ENCODE peak calls at places on chromosomes 2 and 18, in eight cellular contexts. L is mammary epithelial cell, S is OCI-LY7, J is ascending aorta, B is fibroblast of lung, C is HL-60, N is IMR-90, G is BJ. W is an unnamed sample.
A peak's percentile ranks its signal among the peaks of the same experiment; 100 is the strongest.

GRCh38 chr2:1715184-1716012 is 28.9 kb downstream of the PXDN start:
- DNase-seq in B (no peak), S (no peak), C (no peak), G (no peak), N (no peak), L (no peak), J (no peak), W (no peak)

GRCh38 chr2:200756618-200757321 is 54.9 kb upstream of the BZW1 start:
- DNase-seq in J (no peak), C (no peak), B (peak; percentile 90), G (peak; percentile 63), N (peak; percentile 91), L (peak; percentile 93), S (no peak), W (peak; percentile 71)

GRCh38 chr2:234081970-234082822 is 31.7 kb downstream of the SPP2 start:
- DNase-seq in S (no peak), G (no peak), L (peak; percentile 32), C (no peak), J (no peak), N (no peak), B (no peak), W (no peak)

GRCh38 chr18:7927119-7927518 is 360.0 kb downstream of the PTPRM start:
- DNase-seq in L (no peak), J (no peak), N (peak; percentile 45), G (no peak), B (peak; percentile 58), C (no peak), S (no peak), W (no peak)

GRCh38 chr2:138997849-138998517 is 217.8 kb upstream of the NXPH2 start:
- DNase-seq in G (no peak), S (no peak), B (peak; percentile 68), N (no peak), J (no peak), L (peak; percentile 73), C (no peak), W (peak; percentile 38)

GRCh38 chr2:7860693-7861092 is 821.2 kb upstream of the ID2 start:
- DNase-seq in S (peak; percentile 17), B (peak; percentile 36), G (no peak), C (no peak), L (peak; percentile 67), J (no peak), N (peak; percentile 41), W (no peak)

GRCh38 chr2:43207553-43208300 is 18.7 kb downstream of the ZFP36L2 start:
- DNase-seq in S (no peak), G (no peak), C (no peak), N (no peak), J (no peak), B (no peak), L (peak; percentile 56), W (no peak)

GRCh38 chr2:212638694-212639093 is 100.1 kb upstream of the ERBB4 start:
- DNase-seq in L (no peak), B (no peak), C (no peak), J (no peak), G (no peak), N (no peak), S (no peak), W (no peak)

GRCh38 chr2:201574754-201575153 is 68.5 kb downstream of the TMEM237 start:
- DNase-seq in L (no peak), J (no peak), G (no peak), C (no peak), S (no peak), B (no peak), N (no peak), W (no peak)

GRCh38 chr18:42131044-42131939 is 176.3 kb downstream of the PIK3C3 start:
- DNase-seq in J (no peak), C (no peak), L (no peak), S (no peak), B (no peak), G (no peak), N (no peak), W (no peak)

GRCh38 chr2:30666307-30666874 is 140.9 kb downstream of the CAPN13 start:
- DNase-seq in S (peak; percentile 82), L (peak; percentile 94), B (peak; percentile 98), N (peak; percentile 99), C (peak; percentile 56), G (peak; percentile 94), J (no peak), W (peak; percentile 93)

GRCh38 chr2:118255301-118255700 is 167.0 kb downstream of the INSIG2 start:
- DNase-seq in C (no peak), L (no peak), J (no peak), B (no peak), S (no peak), N (no peak), G (no peak), W (no peak)

GRCh38 chr2:215863687-215864086 is 149.7 kb downstream of the MREG start:
- DNase-seq in J (no peak), C (no peak), N (no peak), S (no peak), L (no peak), G (no peak), B (no peak), W (no peak)

GRCh38 chr2:195150819-195151218 is 506.2 kb upstream of the SLC39A10 start:
- DNase-seq in L (no peak), C (no peak), N (no peak), G (no peak), J (no peak), B (no peak), S (no peak), W (no peak)

GRCh38 chr18:62717059-62717849 is 1.9 kb downstream of the PHLPP1 start:
- DNase-seq in N (peak; percentile 71), C (peak; percentile 65), B (peak; percentile 73), G (no peak), L (peak; percentile 89), J (no peak), S (peak; percentile 39), W (peak; percentile 36)

GRCh38 chr2:109677815-109678580 is 63.8 kb downstream of the SOWAHC start:
- DNase-seq in L (no peak), N (no peak), J (no peak), B (no peak), C (no peak), G (no peak), S (no peak), W (no peak)

GRCh38 chr2:5981241-5982055 is 289.3 kb downstream of the SOX11 start:
- DNase-seq in G (no peak), J (no peak), L (no peak), N (peak; percentile 12), S (peak; percentile 27), B (peak; percentile 71), C (no peak), W (no peak)

GRCh38 chr2:232504438-232504837 is 15.8 kb upstream of the PRSS56 start:
- DNase-seq in J (no peak), S (no peak), G (no peak), B (no peak), C (no peak), N (no peak), L (no peak), W (no peak)

GRCh38 chr18:44818668-44819403 is 138.1 kb downstream of the SETBP1 start:
- DNase-seq in S (no peak), G (no peak), C (no peak), L (no peak), N (no peak), J (no peak), B (no peak), W (no peak)

GRCh38 chr2:122471779-122472178 is 716.3 kb downstream of the TSN start:
- DNase-seq in J (no peak), N (no peak), S (no peak), C (no peak), L (no peak), G (no peak), B (no peak), W (no peak)

GRCh38 chr2:33020883-33021282 is 74.1 kb downstream of the LTBP1 start:
- DNase-seq in S (no peak), L (no peak), N (no peak), G (no peak), C (no peak), B (no peak), J (no peak), W (no peak)

GRCh38 chr2:216742411-216742810 is 47.1 kb upstream of the IGFBP5 start:
- DNase-seq in N (no peak), S (no peak), G (no peak), J (no peak), L (no peak), C (no peak), B (no peak), W (peak; percentile 35)

GRCh38 chr2:25294573-25295462 is 46.9 kb downstream of the DNMT3A start:
- DNase-seq in B (peak; percentile 52), N (peak; percentile 24), G (no peak), S (peak; percentile 88), L (peak; percentile 27), J (peak; percentile 71), C (peak; percentile 68), W (no peak)
- H3K4me3 ChIP-seq in B (no peak overlapping the region), N (no peak overlapping the region), G (no peak overlapping the region), S (peak overlapping the region; percentile 58), L (no peak overlapping the region), J (peak overlapping the region; percentile 43), C (peak overlapping the region; percentile 16), W (no peak overlapping the region)

DNA sequence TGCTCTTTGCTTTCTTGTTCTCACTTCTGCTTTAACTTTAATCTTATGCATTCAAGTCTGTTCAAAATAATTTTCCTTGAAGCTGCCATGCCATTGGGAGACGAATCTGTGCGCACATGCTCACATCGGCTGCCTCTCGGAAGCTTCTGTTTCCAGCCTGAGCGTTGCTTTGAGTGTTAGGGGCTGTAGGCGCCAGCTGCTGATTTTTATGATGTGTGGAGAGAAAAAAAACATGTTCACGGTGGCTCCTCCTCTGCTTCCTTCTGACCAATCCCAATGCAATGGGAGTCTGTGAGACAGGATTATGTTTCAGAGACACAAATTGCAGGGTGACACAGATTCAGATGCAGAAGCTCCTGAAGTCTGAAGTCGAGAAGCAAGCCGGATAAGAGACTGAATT is at the start of gene MC4R:
- DNase-seq in B (peak; percentile 80), G (peak; percentile 35), L (peak; percentile 35), J (no peak), C (no peak), N (peak; percentile 82), S (peak; percentile 22), W (peak; percentile 72)
- H3K4me3 ChIP-seq in B (no peak within 1 kb of the TSS), G (peak within 1 kb of the TSS; percentile 19), L (peak within 1 kb of the TSS; percentile 39), J (no peak within 1 kb of the TSS), C (no peak within 1 kb of the TSS), N (peak within 1 kb of the TSS; percentile 15), S (peak within 1 kb of the TSS; percentile 16), W (peak within 1 kb of the TSS; percentile 29)

GRCh38 chr18:47932603-47933002 is 2.1 kb upstream of the SMAD2 start:
- DNase-seq in L (no peak), G (no peak), J (no peak), B (no peak), C (no peak), S (no peak), N (no peak), W (no peak)
- H3K4me3 ChIP-seq in L (no peak overlapping the region), G (no peak overlapping the region), J (no peak overlapping the region), B (no peak overlapping the region), C (no peak overlapping the region), S (no peak overlapping the region), N (no peak overlapping the region), W (no peak overlapping the region)

DNA sequence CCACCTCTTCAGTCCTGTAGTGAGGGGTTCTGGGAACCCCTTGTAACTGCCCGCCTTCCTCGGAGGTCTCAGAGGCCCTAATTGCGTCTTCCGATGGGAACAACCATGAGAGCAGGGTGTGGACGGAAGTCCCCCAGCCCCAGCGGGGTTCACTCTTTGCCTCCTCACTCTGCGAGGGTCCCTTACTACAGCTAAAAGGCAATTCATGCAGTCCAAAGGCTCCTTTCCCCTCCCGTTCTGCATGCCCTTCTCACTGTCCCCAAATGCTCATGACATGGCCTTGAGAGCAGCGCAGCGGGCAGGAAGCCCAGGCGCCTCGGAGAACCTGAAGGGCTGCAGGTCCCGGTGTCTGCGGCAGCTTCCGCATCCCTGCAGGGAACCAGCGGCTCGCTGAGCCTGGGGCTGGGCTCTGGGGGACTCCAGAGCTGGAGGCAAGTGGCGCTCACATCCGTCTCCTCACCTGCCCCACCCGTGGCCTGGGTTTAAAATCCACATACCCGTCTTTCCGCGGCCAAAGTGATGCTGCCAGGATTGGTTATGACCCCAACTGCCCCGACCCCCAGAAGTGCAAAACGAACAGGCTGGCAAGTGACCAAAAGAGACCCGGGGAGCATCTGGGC is 534 bp upstream of the CIDEA start:
- DNase-seq in C (no peak), J (no peak), G (no peak), N (no peak), B (no peak), L (no peak), S (no peak), W (no peak)
- H3K4me3 ChIP-seq in C (no peak overlapping the region), J (peak overlapping the region; percentile 50), G (peak overlapping the region; percentile 18), N (no peak overlapping the region), B (peak overlapping the region; percentile 6), L (peak overlapping the region; percentile 31), S (no peak overlapping the region), W (peak overlapping the region; percentile 45)